ENCODE peak calls at places on chromosome 1, in four cellular contexts. W is SK-N-SH, C is suprapubic skin, L is neural progenitor cell. N is an unnamed sample.

GRCh38 chr1:92583821-92584760 is 97.4 kb upstream of the GFI1 start:
- DNase-seq in L (no peak), C (no peak), W (no peak), N (no peak)

GRCh38 chr1:174982971-174983689 is 16.6 kb upstream of the CACYBP start:
- DNase-seq in W (peak; percentile 28), L (peak; percentile 62), C (no peak), N (no peak)

GRCh38 chr1:117573386-117574040 is 32.3 kb upstream of the TENT5C start:
- DNase-seq in C (no peak), W (no peak), L (no peak), N (no peak)

GRCh38 chr1:185636848-185637247 is 97.3 kb upstream of the HMCN1 start:
- DNase-seq in C (no peak), L (no peak), W (no peak), N (no peak)

GRCh38 chr1:31435471-31436409 is 22.7 kb downstream of the SERINC2 start:
- DNase-seq in W (no peak), L (no peak), C (peak; percentile 46), N (no peak)

GRCh38 chr1:26291433-26291832 is 11.5 kb downstream of the SH3BGRL3 start:
- DNase-seq in L (no peak), W (no peak), C (peak; percentile 57), N (no peak)

GRCh38 chr1:10892138-10893065 is 96.0 kb upstream of the CASZ1 start:
- DNase-seq in C (no peak), W (no peak), L (no peak), N (no peak)

GRCh38 chr1:24886241-24886640 is 43.8 kb downstream of the RUNX3 start:
- DNase-seq in L (no peak), W (no peak), C (peak; percentile 34), N (no peak)

GRCh38 chr1:17630048-17630830 is 90.7 kb downstream of the ARHGEF10L start:
- DNase-seq in L (no peak), W (no peak), C (peak; percentile 89), N (peak; percentile 68)

GRCh38 chr1:2163205-2163604 is 31.4 kb downstream of the FAAP20 start:
- DNase-seq in L (no peak), W (no peak), C (no peak), N (no peak)

GRCh38 chr1:248820041-248820585 is 5.6 kb downstream of the SH3BP5L start:
- DNase-seq in W (peak; percentile 4), C (no peak), L (no peak), N (no peak)

GRCh38 chr1:5906966-5907365 is 85.3 kb downstream of the NPHP4 start:
- DNase-seq in W (no peak), L (no peak), C (no peak), N (no peak)

GRCh38 chr1:247812637-247813036 is 11.3 kb downstream of the OR14A16 start:
- DNase-seq in L (no peak), W (no peak), C (no peak), N (no peak)

GRCh38 chr1:39729030-39729429 is 9.7 kb upstream of the PPIE start:
- DNase-seq in W (no peak), L (no peak), C (no peak), N (no peak)

GRCh38 chr1:201760516-201760915 is 68.4 kb upstream of the IPO9 start:
- DNase-seq in C (no peak), L (peak; percentile 53), W (no peak), N (no peak)

GRCh38 chr1:29650041-29650400 is 413.7 kb downstream of the PTPRU start:
- DNase-seq in W (no peak), C (no peak), L (no peak), N (no peak)

GRCh38 chr1:26994772-26995625 is 1.5 kb downstream of the TRNP1 start:
- DNase-seq in W (no peak), L (no peak), C (no peak), N (no peak)

GRCh38 chr1:229993060-229993459 is 74.0 kb upstream of the GALNT2 start:
- DNase-seq in C (no peak), W (no peak), L (no peak), N (no peak)

GRCh38 chr1:212070720-212071302 is 35.3 kb downstream of the DTL start:
- DNase-seq in W (peak; percentile 15), L (peak; percentile 43), C (no peak), N (no peak)

GRCh38 chr1:16029288-16029687 is 7.5 kb downstream of the CLCNKA start:
- DNase-seq in L (no peak), C (no peak), W (no peak), N (no peak)

GRCh38 chr1:150186789-150187559 is 37.3 kb downstream of the PLEKHO1 start:
- DNase-seq in C (no peak), L (peak; percentile 65), W (peak; percentile 66), N (peak; percentile 14)

GRCh38 chr1:14067036-14067435 is 367.0 kb downstream of the PRDM2 start:
- DNase-seq in L (no peak), W (no peak), C (no peak), N (no peak)

GRCh38 chr1:116847688-116848531 is 61.8 kb upstream of the PTGFRN start:
- DNase-seq in C (peak; percentile 73), L (no peak), W (no peak), N (peak; percentile 70)

GRCh38 chr1:90993245-90993644 is 28.6 kb downstream of the ZNF644 start:
- DNase-seq in W (no peak), L (no peak), C (no peak), N (no peak)
- H3K9me3 ChIP-seq in W (peaks cover 9% of the 10 kb centered on the region), L (peaks cover 17% of the 10 kb centered on the region), C (peaks cover 5% of the 10 kb centered on the region), N (no peaks in the 10 kb centered on the region)

GRCh38 chr1:53392460-53392859 is 64.6 kb upstream of the LRP8 start:
- DNase-seq in W (no peak), L (no peak), C (no peak), N (no peak)
- TF ChIP-seq CTCF in W (no peak), L (no peak), C (no peak), N (no peak)

GRCh38 chr1:173496757-173497323 is 19.7 kb downstream of the PRDX6 start:
- DNase-seq in W (no peak), C (no peak), L (no peak), N (no peak)
- H3K9me3 ChIP-seq in W (no peaks in the 10 kb centered on the region), C (no peaks in the 10 kb centered on the region), L (peaks cover 8% of the 10 kb centered on the region), N (no peaks in the 10 kb centered on the region)

DNA sequence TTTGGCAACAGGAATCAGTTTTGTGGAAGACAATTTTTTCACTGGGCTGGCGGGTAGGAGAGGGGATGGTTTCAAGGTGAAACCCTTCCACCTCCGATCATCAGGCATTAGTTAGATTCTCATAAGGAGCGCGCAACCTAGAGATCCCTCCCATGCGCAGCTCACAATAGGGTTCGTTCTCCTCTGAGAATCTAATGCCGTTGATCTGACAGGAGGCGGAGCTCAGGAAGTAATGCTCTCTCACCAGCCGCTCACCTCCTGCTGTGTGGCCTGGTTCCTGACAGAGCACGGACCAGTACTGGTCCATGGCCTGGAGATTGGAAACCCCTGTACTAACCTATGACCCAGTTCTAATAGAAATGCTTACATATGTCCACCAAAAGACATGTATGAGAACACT is 96.6 kb upstream of the KIAA1614 start:
- DNase-seq in W (no peak), C (no peak), L (peak; percentile 3), N (no peak)
- TF ChIP-seq CTCF in W (no peak), C (no peak), L (no peak), N (no peak)

DNA sequence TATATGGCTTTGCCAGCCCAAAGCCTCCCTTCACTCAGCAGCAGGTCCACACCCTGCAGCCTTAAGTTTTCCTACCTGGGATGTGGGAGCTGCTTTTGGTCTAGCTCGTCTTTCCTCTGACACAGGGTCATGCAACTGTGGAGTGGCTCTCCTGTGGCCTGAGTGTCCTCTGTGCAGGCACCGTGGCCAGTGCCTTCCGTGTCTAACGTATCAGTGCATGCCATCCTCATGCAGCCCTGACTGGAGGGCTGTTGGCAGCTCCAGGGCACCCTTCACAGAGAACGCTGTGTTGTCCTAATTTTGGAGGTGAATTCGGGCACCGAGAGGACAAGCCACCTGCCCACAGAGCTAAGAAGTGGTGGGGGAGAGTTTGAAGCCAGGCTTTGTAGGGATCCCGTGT is 25.7 kb upstream of the C1orf174 start:
- DNase-seq in C (no peak), L (no peak), W (no peak), N (no peak)
- H3K9me3 ChIP-seq in C (no peaks in the 10 kb centered on the region), L (no peaks in the 10 kb centered on the region), W (no peaks in the 10 kb centered on the region), N (no peaks in the 10 kb centered on the region)

GRCh38 chr1:9586147-9586766 is 2.5 kb upstream of the TMEM201 start:
- DNase-seq in L (no peak), C (no peak), W (no peak), N (no peak)

GRCh38 chr1:9589719-9590157 is 1.0 kb downstream of the TMEM201 start:
- DNase-seq in C (no peak), L (no peak), W (no peak), N (no peak)

GRCh38 chr1:9589144-9589718 is 520 bp downstream of the TMEM201 start:
- DNase-seq in C (no peak), W (no peak), L (peak; percentile 67), N (no peak)

GRCh38 chr1:9590201-9590600 is 1.5 kb downstream of the TMEM201 start:
- DNase-seq in L (no peak), W (no peak), C (no peak), N (no peak)

GRCh38 chr1:9588551-9589143 is at the start of gene TMEM201:
- DNase-seq in W (peak; percentile 98), C (peak; percentile 93), L (peak; percentile 97), N (peak; percentile 93)
- TF ChIP-seq CTCF in W (peak; percentile 63), C (peak; percentile 98), L (peak; percentile 81), N (peak; percentile 92)

GRCh38 chr1:183774938-183775337 is 30.0 kb upstream of the RGL1 start:
- DNase-seq in L (no peak), C (no peak), W (no peak), N (no peak)

GRCh38 chr1:183770816-183771128 is 34.1 kb upstream of the RGL1 start:
- DNase-seq in W (no peak), C (no peak), L (no peak), N (no peak)

GRCh38 chr1:183769956-183770815 is 34.7 kb upstream of the RGL1 start:
- DNase-seq in L (no peak), C (no peak), W (no peak), N (no peak)

GRCh38 chr1:183776731-183777130 is 28.2 kb upstream of the RGL1 start:
- DNase-seq in C (no peak), L (no peak), W (no peak), N (no peak)

DNA sequence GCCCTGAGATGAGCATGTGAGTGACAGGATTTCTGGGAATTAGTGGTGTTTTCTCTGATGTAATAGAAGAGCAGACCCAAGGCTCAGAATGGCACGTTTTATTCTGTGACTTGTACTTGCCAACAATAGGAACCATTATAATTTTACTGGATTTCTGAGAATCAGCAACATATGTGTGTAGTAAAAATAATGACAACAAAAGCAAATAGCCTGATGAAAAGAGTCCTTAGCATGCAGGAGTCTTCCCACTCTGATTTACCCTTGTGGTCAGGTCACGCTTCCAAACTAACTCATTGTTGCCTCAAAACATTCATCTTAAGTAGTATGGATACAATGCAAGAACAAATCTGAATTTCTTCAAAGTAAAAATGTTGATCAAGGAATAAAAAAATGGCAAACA is 31.5 kb upstream of the RGL1 start:
- DNase-seq in W (no peak), L (no peak), C (no peak), N (no peak)
- H3K9me3 ChIP-seq in W (peaks cover 3% of the 10 kb centered on the region), L (no peaks in the 10 kb centered on the region), C (peaks cover 7% of the 10 kb centered on the region), N (peaks cover 51% of the 10 kb centered on the region)